ENCODE peak calls at places on chromosomes 13 and 19, in four cellular contexts. P is naive thymus-derived CD4-positive, alpha-beta T cell; J is left ventricle myocardium inferior; Y is endothelial cell of umbilical vein. G is an unnamed sample.

GRCh38 chr19:38433268-38433733 is at the start of gene RYR1:
- DNase-seq in P (no peak), J (peak; percentile 67), Y (no peak), G (peak; percentile 22)

GRCh38 chr13:113890758-113891480 is 27.0 kb upstream of the GAS6 start:
- DNase-seq in J (no peak), P (no peak), Y (no peak), G (no peak)

GRCh38 chr19:46394398-46394797 is 19.0 kb downstream of the CCDC8 start:
- DNase-seq in Y (no peak), J (no peak), P (no peak), G (no peak)

GRCh38 chr13:46721054-46721453 is 75.9 kb downstream of the ESD start:
- DNase-seq in J (peak; percentile 19), P (peak; percentile 47), Y (peak; percentile 83), G (no peak)

GRCh38 chr13:93529961-93530360 is 303.4 kb downstream of the GPC6 start:
- DNase-seq in J (no peak), P (no peak), Y (no peak), G (no peak)

GRCh38 chr19:47713046-47714021 is at the start of gene EHD2:
- DNase-seq in P (peak; percentile 36), Y (peak; percentile 61), J (peak; percentile 77), G (peak; percentile 28)

GRCh38 chr19:14566712-14567077 is 5.2 kb downstream of the NDUFB7 start:
- DNase-seq in J (no peak), Y (no peak), P (no peak), G (no peak)

GRCh38 chr13:107348931-107349330 is 781.0 kb upstream of the ARGLU1 start:
- DNase-seq in P (no peak), Y (no peak), J (no peak), G (no peak)

GRCh38 chr13:35164324-35164932 is 222.4 kb downstream of the NBEA start:
- DNase-seq in Y (peak; percentile 59), P (peak; percentile 46), J (no peak), G (no peak)

GRCh38 chr19:43700368-43701015 is 15.4 kb upstream of the IRGC start:
- DNase-seq in P (no peak), Y (peak; percentile 69), J (peak; percentile 46), G (no peak)

GRCh38 chr13:97879646-97880297 is 73.7 kb upstream of the IPO5 start:
- DNase-seq in J (no peak), P (no peak), Y (peak; percentile 72), G (no peak)

GRCh38 chr13:89925107-89925506 is 1422.4 kb upstream of the MIR17HG start:
- DNase-seq in P (no peak), J (no peak), Y (peak; percentile 56), G (no peak)

GRCh38 chr13:106331116-106331515 is 204.3 kb downstream of the EFNB2 start:
- DNase-seq in Y (no peak), J (no peak), P (no peak), G (no peak)

GRCh38 chr19:45659096-45659729 is 8.8 kb upstream of the GIPR start:
- DNase-seq in J (no peak), P (no peak), Y (no peak), G (no peak)

GRCh38 chr13:74929436-74929835 is 552.5 kb downstream of the TBC1D4 start:
- DNase-seq in J (no peak), P (no peak), Y (no peak), G (no peak)

GRCh38 chr19:31378404-31378803 is 29.2 kb upstream of the TSHZ3 start:
- DNase-seq in J (peak; percentile 44), P (no peak), Y (no peak), G (no peak)

GRCh38 chr19:374183-374885 is 29.7 kb upstream of the MIER2 start:
- DNase-seq in J (no peak), Y (no peak), P (no peak), G (no peak)

GRCh38 chr19:49387936-49388372 is at the start of gene KASH5:
- DNase-seq in P (peak; percentile 89), Y (peak; percentile 67), J (peak; percentile 72), G (peak; percentile 65)

GRCh38 chr13:113879506-113880360 is 15.9 kb upstream of the GAS6 start:
- DNase-seq in P (no peak), Y (no peak), J (no peak), G (no peak)

GRCh38 chr13:66102864-66103263 is 1127.3 kb downstream of the PCDH9 start:
- DNase-seq in Y (no peak), P (no peak), J (no peak), G (no peak)

GRCh38 chr19:40567040-40567749 is 9.5 kb upstream of the SHKBP1 start:
- DNase-seq in J (no peak), P (no peak), Y (no peak), G (no peak)

GRCh38 chr13:99895999-99896695 is 75.4 kb downstream of the ZIC5 start:
- DNase-seq in J (no peak), P (no peak), Y (no peak), G (no peak)

GRCh38 chr19:8361921-8362793 is 1.8 kb upstream of the ANGPTL4 start:
- DNase-seq in P (no peak), J (peak; percentile 93), Y (peak; percentile 99), G (no peak)

GRCh38 chr13:80084086-80084676 is 256.7 kb downstream of the SPRY2 start:
- DNase-seq in Y (peak; percentile 75), P (no peak), J (no peak), G (no peak)

GRCh38 chr19:47022541-47023447 is 3.2 kb downstream of the NPAS1 start:
- DNase-seq in P (no peak), J (no peak), Y (no peak), G (no peak)

GRCh38 chr19:39936020-39936419 is 1.6 kb upstream of the FCGBP start:
- DNase-seq in P (no peak), Y (no peak), J (no peak), G (no peak)

GRCh38 chr19:39830847-39831246 is 3.1 kb downstream of the DYRK1B start:
- DNase-seq in J (no peak), P (no peak), Y (no peak), G (no peak)

GRCh38 chr13:91399189-91400093 is 1.0 kb downstream of the GPC5 start:
- DNase-seq in Y (no peak), P (no peak), J (no peak), G (no peak)

GRCh38 chr13:91292630-91293221 is 54.8 kb upstream of the MIR17HG start:
- DNase-seq in P (no peak), Y (no peak), J (no peak), G (no peak)

GRCh38 chr13:109790951-109791605 is 4.7 kb upstream of the IRS2 start:
- DNase-seq in P (peak; percentile 53), Y (peak; percentile 34), J (no peak), G (no peak)

GRCh38 chr13:42946927-42947326 is 45.1 kb downstream of the EPSTI1 start:
- DNase-seq in J (no peak), P (no peak), Y (no peak), G (no peak)

GRCh38 chr19:29851769-29852521 is 40.2 kb downstream of the CCNE1 start:
- DNase-seq in P (no peak), J (no peak), Y (no peak), G (no peak)

GRCh38 chr19:13366529-13367143 is 139.6 kb downstream of the CACNA1A start:
- DNase-seq in P (no peak), Y (peak; percentile 28), J (no peak), G (no peak)

GRCh38 chr19:4717191-4717965 is 6.3 kb downstream of the DPP9 start:
- DNase-seq in P (no peak), Y (peak; percentile 69), J (no peak), G (no peak)

GRCh38 chr19:51096473-51097165 is 11.6 kb downstream of the CTU1 start:
- DNase-seq in P (no peak), Y (no peak), J (no peak), G (no peak)

GRCh38 chr19:55939206-55939605 is 7.1 kb upstream of the NLRP13 start:
- DNase-seq in Y (no peak), P (no peak), J (no peak), G (no peak)

GRCh38 chr19:55930996-55931515 is 1.1 kb downstream of the NLRP13 start:
- DNase-seq in P (no peak), J (no peak), Y (no peak), G (no peak)

GRCh38 chr19:55940306-55940705 is 7.3 kb upstream of the NLRP8 start:
- DNase-seq in P (no peak), J (no peak), Y (no peak), G (no peak)

GRCh38 chr19:55931936-55932386 is at the start of gene NLRP13:
- DNase-seq in J (no peak), P (no peak), Y (no peak), G (no peak)

GRCh38 chr19:55935206-55935605 is 3.1 kb upstream of the NLRP13 start:
- DNase-seq in Y (no peak), J (no peak), P (no peak), G (no peak)
- H3K9me3 ChIP-seq in Y (peaks cover 4% of the 10 kb centered on the region), J (no peaks in the 10 kb centered on the region), P (no peaks in the 10 kb centered on the region), G (no peaks in the 10 kb centered on the region)

GRCh38 chr13:47959468-47960088 is 41.5 kb downstream of the SUCLA2 start:
- DNase-seq in J (no peak), P (no peak), Y (no peak), G (no peak)

GRCh38 chr13:47957073-47957472 is 44.0 kb downstream of the SUCLA2 start:
- DNase-seq in Y (no peak), J (no peak), P (no peak), G (no peak)

GRCh38 chr13:47964863-47965262 is 36.2 kb downstream of the SUCLA2 start:
- DNase-seq in J (no peak), Y (no peak), P (no peak), G (no peak)

GRCh38 chr13:47962237-47962636 is 38.8 kb downstream of the SUCLA2 start:
- DNase-seq in P (no peak), Y (no peak), J (no peak), G (no peak)
- H3K9me3 ChIP-seq in P (no peaks in the 10 kb centered on the region), Y (peaks cover 4% of the 10 kb centered on the region), J (peaks cover 13% of the 10 kb centered on the region), G (peaks cover 11% of the 10 kb centered on the region)

GRCh38 chr13:40874138-40874776 is 84.8 kb downstream of the SLC25A15 start:
- DNase-seq in J (no peak), Y (no peak), P (peak; percentile 5), G (no peak)

GRCh38 chr13:40875583-40875982 is 86.2 kb downstream of the SLC25A15 start:
- DNase-seq in P (no peak), J (no peak), Y (no peak), G (no peak)

GRCh38 chr13:40878321-40878720 is 88.9 kb downstream of the SLC25A15 start:
- DNase-seq in Y (no peak), P (no peak), J (no peak), G (no peak)

GRCh38 chr13:40876020-40876738 is 86.8 kb downstream of the SLC25A15 start:
- DNase-seq in P (no peak), J (no peak), Y (no peak), G (no peak)

GRCh38 chr13:40875048-40875447 is 85.6 kb downstream of the SLC25A15 start:
- DNase-seq in Y (no peak), P (no peak), J (no peak), G (no peak)
- H3K9me3 ChIP-seq in Y (peaks cover 2% of the 10 kb centered on the region), P (peaks cover 7% of the 10 kb centered on the region), J (peaks cover 68% of the 10 kb centered on the region), G (peaks cover 5% of the 10 kb centered on the region)

GRCh38 chr19:18667531-18668251 is 15.8 kb upstream of the CRTC1 start:
- DNase-seq in P (no peak), Y (no peak), J (no peak), G (no peak)
- H3K9me3 ChIP-seq in P (no peaks in the 10 kb centered on the region), Y (no peaks in the 10 kb centered on the region), J (no peaks in the 10 kb centered on the region), G (no peaks in the 10 kb centered on the region)

GRCh38 chr19:58275564-58275963 is 3.2 kb upstream of the ZNF8 start:
- DNase-seq in P (no peak), J (no peak), Y (no peak), G (no peak)
- H3K9me3 ChIP-seq in P (no peaks in the 10 kb centered on the region), J (peaks cover 67% of the 10 kb centered on the region), Y (peaks cover 2% of the 10 kb centered on the region), G (peaks cover 7% of the 10 kb centered on the region)

GRCh38 chr19:21568816-21569496 is 63.6 kb downstream of the ZNF429 start:
- DNase-seq in J (peak; percentile 87), P (peak; percentile 89), Y (no peak), G (peak; percentile 69)
- H3K9me3 ChIP-seq in J (peaks cover 28% of the 10 kb centered on the region), P (no peaks in the 10 kb centered on the region), Y (peaks cover 12% of the 10 kb centered on the region), G (no peaks in the 10 kb centered on the region)

GRCh38 chr19:15616627-15617270 is 1.7 kb downstream of the CYP4F8 start:
- DNase-seq in Y (no peak), P (no peak), J (no peak), G (no peak)
- H3K9me3 ChIP-seq in Y (no peaks in the 10 kb centered on the region), P (no peaks in the 10 kb centered on the region), J (peaks cover 5% of the 10 kb centered on the region), G (no peaks in the 10 kb centered on the region)

G was measured in T-helper 17 cell.